ENCODE peak calls at places on chromosomes 7 and 10, in eight cellular contexts. X is RWPE1; S is fibroblast of lung; H is spleen; O is activated CD8-positive, alpha-beta T cell treated with anti-CD3 and anti-CD28 coated beads for 36 hours; Z is brain microvascular endothelial cell; F is psoas muscle; P is H9. W is an unnamed sample.
A peak's percentile ranks its signal among the peaks of the same experiment; 100 is the strongest.

GRCh38 chr7:15674586-15674985 is 11.9 kb downstream of the MEOX2 start:
- DNase-seq in O (no peak), H (no peak), P (no peak), S (no peak), F (no peak), X (no peak), Z (no peak), W (no peak)

GRCh38 chr7:40047661-40048060 is 86.8 kb downstream of the MPLKIP start:
- DNase-seq in X (no peak), O (no peak), P (no peak), Z (no peak), H (no peak), F (no peak), S (no peak), W (no peak)

GRCh38 chr10:103546401-103546800 is 52.9 kb downstream of the NEURL1 start:
- DNase-seq in S (no peak), O (no peak), H (peak; percentile 4), P (peak; percentile 8), F (no peak), Z (no peak), X (no peak), W (no peak)

GRCh38 chr7:74282748-74283459 is 6.3 kb upstream of the CLIP2 start:
- DNase-seq in O (no peak), Z (no peak), H (no peak), P (peak; percentile 64), X (no peak), F (no peak), S (no peak), W (no peak)

GRCh38 chr10:79443338-79444242 is 1.8 kb downstream of the ZCCHC24 start:
- DNase-seq in H (peak; percentile 75), P (no peak), X (no peak), O (no peak), S (no peak), Z (no peak), F (no peak), W (no peak)

GRCh38 chr7:7157177-7157886 is 25.0 kb upstream of the C1GALT1 start:
- DNase-seq in Z (peak; percentile 90), H (no peak), X (no peak), F (no peak), P (no peak), S (peak; percentile 93), O (peak; percentile 77), W (no peak)

GRCh38 chr10:96695366-96695765 is 24.9 kb downstream of the PIK3AP1 start:
- DNase-seq in O (peak; percentile 54), S (no peak), P (no peak), X (no peak), F (no peak), Z (no peak), H (no peak), W (no peak)

GRCh38 chr7:26958834-26959233 is 94.4 kb upstream of the SKAP2 start:
- DNase-seq in O (no peak), F (no peak), Z (peak; percentile 79), P (no peak), S (peak; percentile 73), H (no peak), X (peak; percentile 67), W (no peak)

GRCh38 chr7:151506901-151507382 is 12.8 kb downstream of the RHEB start:
- DNase-seq in F (no peak), Z (no peak), P (no peak), X (no peak), S (no peak), H (no peak), O (no peak), W (no peak)

GRCh38 chr7:1440620-1441019 is 18.6 kb downstream of the MICALL2 start:
- DNase-seq in O (no peak), Z (no peak), H (no peak), P (no peak), S (no peak), X (no peak), F (no peak), W (no peak)

GRCh38 chr7:1444214-1444924 is 14.9 kb downstream of the MICALL2 start:
- DNase-seq in H (no peak), Z (no peak), X (no peak), P (no peak), F (no peak), O (no peak), S (no peak), W (no peak)

GRCh38 chr7:1442355-1443124 is 16.7 kb downstream of the MICALL2 start:
- DNase-seq in X (no peak), S (no peak), O (no peak), H (no peak), P (no peak), Z (no peak), F (no peak), W (no peak)

GRCh38 chr7:1439373-1440363 is 19.6 kb downstream of the MICALL2 start:
- DNase-seq in H (no peak), S (no peak), Z (no peak), F (no peak), P (no peak), X (no peak), O (no peak), W (no peak)

GRCh38 chr7:1441615-1442354 is 17.5 kb downstream of the MICALL2 start:
- DNase-seq in H (no peak), X (no peak), O (no peak), S (no peak), P (no peak), Z (no peak), F (no peak), W (no peak)
- TF ChIP-seq CTCF in H (no peak), X (no peak), O (no peak), S (no peak), P (peak; percentile 4), Z (no peak), F (no peak), W (no peak)

GRCh38 chr10:91487914-91488577 is 77.9 kb downstream of the HECTD2 start:
- DNase-seq in O (no peak), X (no peak), Z (no peak), S (no peak), P (no peak), F (no peak), H (no peak), W (no peak)

GRCh38 chr10:91495402-91495801 is 85.3 kb downstream of the HECTD2 start:
- DNase-seq in S (no peak), O (no peak), Z (no peak), F (no peak), P (no peak), X (no peak), H (no peak), W (no peak)

DNA sequence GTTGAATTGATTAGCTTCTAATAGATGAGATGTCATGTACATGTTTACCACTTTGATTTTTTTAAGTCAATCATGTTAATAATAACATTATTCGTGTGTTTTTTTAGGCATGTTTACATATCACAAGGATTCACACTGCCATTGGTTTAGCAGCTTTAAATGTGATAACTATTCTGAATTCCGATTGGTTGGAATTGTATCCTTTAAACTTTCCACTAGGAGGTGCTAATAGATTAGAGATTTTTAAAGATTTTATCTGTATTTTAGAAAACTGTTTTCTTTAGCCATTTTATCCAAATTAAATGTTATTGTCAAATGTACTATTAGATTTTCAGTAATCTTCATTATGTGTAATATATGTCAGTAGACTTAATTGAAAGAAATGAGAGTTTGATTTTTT is 83.2 kb downstream of the HECTD2 start:
- DNase-seq in O (no peak), H (no peak), X (peak; percentile 65), P (no peak), F (no peak), S (peak; percentile 53), Z (no peak), W (peak; percentile 22)
- TF ChIP-seq CTCF in O (no peak), H (no peak), X (peak; percentile 61), P (peak; percentile 57), F (peak; percentile 58), S (no peak), Z (no peak), W (no peak)

GRCh38 chr7:122014697-122015096 is 129.4 kb downstream of the AASS start:
- DNase-seq in S (no peak), X (no peak), H (no peak), P (no peak), F (no peak), O (no peak), Z (no peak), W (no peak)
- TF ChIP-seq CTCF in S (no peak), X (no peak), H (no peak), P (peak; percentile 38), F (no peak), O (no peak), Z (no peak), W (no peak)

GRCh38 chr7:137167609-137168008 is 175.9 kb downstream of the PTN start:
- DNase-seq in S (no peak), H (no peak), P (no peak), O (no peak), Z (no peak), X (no peak), F (no peak), W (no peak)

GRCh38 chr7:137164251-137164650 is 179.3 kb downstream of the PTN start:
- DNase-seq in F (no peak), P (no peak), O (no peak), H (peak; percentile 63), X (no peak), Z (no peak), S (no peak), W (no peak)

GRCh38 chr7:137172105-137172590 is 171.4 kb downstream of the PTN start:
- DNase-seq in Z (no peak), S (no peak), F (no peak), O (no peak), P (no peak), X (no peak), H (no peak), W (no peak)

DNA sequence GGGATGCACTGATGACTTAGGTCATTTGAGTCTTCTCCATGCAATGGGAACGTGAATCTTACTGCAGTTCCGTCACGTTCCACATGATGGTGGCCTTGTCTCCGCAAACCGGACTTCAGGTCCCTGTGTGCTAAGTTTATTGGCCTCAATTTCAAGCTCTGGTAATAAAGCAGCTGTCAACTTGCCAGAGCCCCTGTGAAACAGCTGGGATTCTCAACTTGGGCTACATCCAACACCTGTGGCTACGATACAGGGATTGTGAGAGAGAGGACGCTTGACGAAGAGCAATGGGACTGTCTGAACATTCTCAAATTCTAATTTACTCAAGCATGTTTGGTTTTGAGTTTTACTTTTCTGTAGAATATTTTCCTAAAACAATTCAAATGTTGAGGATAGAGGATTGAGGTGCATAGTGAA is 174.2 kb downstream of the PTN start:
- DNase-seq in H (no peak), X (peak; percentile 8), S (peak; percentile 78), F (peak; percentile 13), Z (peak; percentile 74), P (peak; percentile 83), O (peak; percentile 2), W (peak; percentile 18)
- TF ChIP-seq CTCF in H (no peak), X (peak; percentile 41), S (peak; percentile 94), F (peak; percentile 29), Z (peak; percentile 90), P (peak; percentile 90), O (no peak), W (no peak)

W was measured in GM13976.